ENCODE peak calls at places on chromosomes 2 and 18, in five cellular contexts. O, W, S, Z and V are unnamed samples.

GRCh38 chr2:223759569-223760430 is 77.6 kb downstream of the AP1S3 start:
- DNase-seq in O (no peak), Z (no peak), W (peak; percentile 68), S (peak; percentile 33), V (peak; percentile 97)

GRCh38 chr2:25808006-25808383 is 70.3 kb downstream of the ASXL2 start:
- DNase-seq in O (no peak), Z (no peak), W (peak; percentile 33), S (no peak), V (peak; percentile 48)

GRCh38 chr18:55997156-55997561 is 409.2 kb upstream of the TCF4 start:
- DNase-seq in Z (no peak), W (no peak), O (no peak), S (no peak), V (peak; percentile 72)

GRCh38 chr2:172072279-172072678 is 13.0 kb upstream of the DLX1 start:
- DNase-seq in S (no peak), Z (no peak), O (no peak), W (no peak), V (no peak)

GRCh38 chr18:77133920-77134496 is 1.4 kb upstream of the MBP start:
- DNase-seq in Z (no peak), S (no peak), W (no peak), O (peak; percentile 68), V (no peak)

GRCh38 chr2:99336780-99337163 is 417 bp upstream of the EIF5B start:
- DNase-seq in S (no peak), Z (no peak), W (no peak), O (no peak), V (no peak)

GRCh38 chr18:31010601-31011000 is 31.9 kb downstream of the DSC3 start:
- DNase-seq in W (peak; percentile 21), O (no peak), Z (no peak), S (no peak), V (no peak)

GRCh38 chr2:190579945-190580866 is 45.7 kb upstream of the NEMP2 start:
- DNase-seq in O (no peak), S (no peak), Z (no peak), W (no peak), V (no peak)

DNA sequence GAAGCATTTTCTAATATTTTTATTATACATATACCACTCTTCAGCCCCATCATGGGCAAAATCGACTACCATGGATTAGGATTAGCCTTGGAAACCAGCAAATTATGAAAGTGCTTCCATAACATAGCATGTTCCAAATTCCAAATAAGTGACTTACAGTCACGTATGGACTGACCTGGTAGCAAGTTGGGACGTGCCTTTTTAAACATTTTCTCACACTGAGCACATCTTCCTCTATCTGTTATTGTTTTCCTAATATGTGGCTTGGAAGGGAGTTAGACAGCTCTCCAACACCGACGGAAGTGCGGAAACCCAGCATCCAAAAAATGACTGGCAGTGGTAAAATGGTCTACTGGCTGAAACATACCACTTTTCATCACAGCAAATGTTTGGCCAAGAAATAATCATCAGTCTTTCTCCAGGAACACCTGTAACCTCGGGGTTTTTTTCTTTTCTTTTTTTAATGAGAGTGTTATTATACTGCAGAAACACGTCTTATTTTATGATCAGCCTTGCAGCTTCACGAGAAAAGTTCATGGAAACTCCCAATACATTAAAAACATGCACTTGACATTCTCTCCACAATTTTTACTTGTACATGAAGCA is 107.0 kb downstream of the IRS1 start:
- DNase-seq in Z (no peak), S (no peak), W (no peak), O (no peak), V (peak; percentile 60)
- H3K4me1 ChIP-seq in Z (peaks cover 14% of the 10 kb centered on the region), S (no peaks in the 10 kb centered on the region), W (peaks cover 8% of the 10 kb centered on the region), O (no peaks in the 10 kb centered on the region), V (no peaks in the 10 kb centered on the region)

DNA sequence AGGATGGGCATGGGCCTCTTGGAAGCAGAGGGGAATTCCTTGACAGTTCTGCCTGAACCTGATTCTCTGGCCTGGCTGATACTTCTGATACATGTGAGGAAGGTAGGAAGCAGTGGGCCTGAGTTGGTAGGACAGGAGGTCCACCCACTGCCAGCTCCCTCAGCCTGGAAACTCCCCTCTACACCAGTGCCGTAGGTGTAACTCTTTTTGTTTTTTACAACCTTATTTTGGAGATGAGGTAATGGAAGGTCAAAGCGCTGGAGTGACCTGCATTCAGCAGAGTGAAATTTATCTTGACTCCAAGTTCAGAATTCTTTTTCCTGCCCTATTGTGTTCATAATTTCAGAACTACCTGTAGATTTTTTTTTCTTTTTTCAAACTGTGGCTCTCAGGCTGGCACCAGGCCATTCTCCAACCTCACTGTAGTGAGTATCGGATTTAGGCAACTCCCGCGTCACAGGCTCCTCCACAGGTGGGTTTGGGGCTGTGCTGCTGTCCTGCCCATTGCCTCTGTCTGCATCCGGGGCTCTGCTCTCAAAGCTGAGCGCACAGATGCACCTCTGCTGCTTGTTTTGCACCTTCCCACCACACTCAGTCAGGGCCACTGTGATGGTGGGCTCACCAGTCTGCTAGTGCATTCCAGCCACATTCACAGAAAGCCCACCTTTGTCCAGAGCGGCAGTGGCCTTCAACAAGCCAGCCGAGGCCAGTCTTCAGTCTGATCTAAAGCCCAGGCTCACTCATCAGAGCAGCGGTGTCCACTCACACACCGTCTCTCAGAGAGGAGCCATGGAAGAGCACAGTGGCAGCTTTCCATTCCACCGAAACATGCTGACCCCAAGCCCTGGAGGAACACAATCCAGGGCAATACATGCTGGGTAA is 87.2 kb downstream of the UXS1 start:
- DNase-seq in W (no peak), S (no peak), O (no peak), Z (no peak), V (no peak)
- H3K9ac ChIP-seq in W (no peak overlapping the region), S (no peak overlapping the region), O (no peak overlapping the region), Z (no peak overlapping the region), V (no peak overlapping the region)

DNA sequence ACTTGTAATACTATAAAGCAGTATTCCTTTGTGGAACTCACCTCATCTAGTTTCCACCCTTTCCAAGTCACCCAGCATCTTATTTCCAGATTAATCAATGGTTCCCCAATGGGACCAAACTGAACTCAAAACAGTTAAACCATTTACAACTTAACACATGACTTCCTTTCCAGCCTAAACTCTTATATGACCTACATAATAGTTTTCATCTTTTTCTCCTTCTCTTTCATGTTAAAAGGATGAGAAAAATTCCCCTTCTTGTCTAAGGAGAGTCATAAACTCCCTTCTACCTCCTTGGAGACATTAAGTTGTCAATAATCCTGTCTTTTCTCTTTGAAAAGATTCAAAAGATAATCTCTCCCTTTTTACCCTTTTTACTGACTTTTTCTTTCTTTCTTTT is 6.7 kb downstream of the PPP3R1 start:
- DNase-seq in O (no peak), Z (no peak), S (no peak), W (no peak), V (no peak)
- H3K4me1 ChIP-seq in O (peaks cover 78% of the 10 kb centered on the region), Z (peaks cover 6% of the 10 kb centered on the region), S (peaks cover 2% of the 10 kb centered on the region), W (peaks cover 7% of the 10 kb centered on the region), V (peaks cover 7% of the 10 kb centered on the region)

DNA sequence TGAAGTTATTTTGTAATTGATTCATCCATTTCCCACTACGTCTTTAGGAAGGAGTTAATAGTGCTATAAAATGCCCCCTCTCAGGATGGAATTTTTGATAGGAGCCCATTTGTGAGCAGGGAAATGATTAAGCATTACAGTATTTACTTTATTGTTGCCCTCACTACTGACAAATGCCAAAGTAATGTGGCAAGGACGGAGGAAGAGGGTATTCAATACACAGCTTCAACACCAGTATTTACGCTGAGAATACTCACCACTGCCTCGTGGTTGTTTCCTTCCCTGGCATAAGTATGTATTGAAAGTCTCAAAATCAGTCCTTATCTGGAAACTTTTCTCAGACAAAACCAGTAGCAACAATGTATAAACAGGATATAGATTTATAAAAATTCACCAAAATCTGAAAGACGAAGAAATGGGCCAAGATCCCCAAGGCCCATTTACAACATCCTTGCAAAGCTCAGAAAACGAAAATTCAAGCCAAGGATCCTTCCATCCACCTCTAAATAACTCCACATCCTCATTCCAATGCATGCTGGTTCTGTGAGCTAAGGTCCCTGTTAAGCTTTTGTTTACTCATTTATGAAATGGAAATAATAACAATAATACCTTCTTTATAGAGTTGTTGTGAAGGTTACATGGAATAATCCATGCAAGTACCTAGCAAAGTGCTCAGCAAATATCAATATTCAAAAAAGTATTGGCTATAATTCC is 29.3 kb downstream of the FEZ2 start:
- DNase-seq in Z (no peak), W (peak; percentile 69), O (no peak), S (peak; percentile 39), V (no peak)
- H3K9ac ChIP-seq in Z (no peak overlapping the region), W (peak overlapping the region; percentile 79), O (no peak overlapping the region), S (no peak overlapping the region), V (no peak overlapping the region)

GRCh38 chr18:35592298-35592697 is 10.8 kb downstream of the GALNT1 start:
- DNase-seq in S (no peak), O (peak; percentile 78), W (no peak), Z (no peak), V (no peak)
- H3K4me1 ChIP-seq in S (no peaks in the 10 kb centered on the region), O (peaks cover 88% of the 10 kb centered on the region), W (no peaks in the 10 kb centered on the region), Z (peaks cover 2% of the 10 kb centered on the region), V (no peaks in the 10 kb centered on the region)

GRCh38 chr2:120182019-120182560 is 41.1 kb downstream of the TMEM185B start:
- DNase-seq in Z (no peak), S (no peak), O (peak; percentile 57), W (no peak), V (no peak)
- H3K9ac ChIP-seq in Z (no peak overlapping the region), S (no peak overlapping the region), O (no peak overlapping the region), W (no peak overlapping the region), V (no peak overlapping the region)